ENCODE peak calls at places on chromosomes 7 and 10, in eight cellular contexts. F is nephron progenitor cell, O is mucosa of descending colon, Z is cardiac muscle cell, W is heart right ventricle, A is cardiac fibroblast, E is AG09309, Q is neural crest cell. C is an unnamed sample.

GRCh38 chr10:46234431-46235060 is 52.3 kb upstream of the ANTXRL start:
- DNase-seq in F (no peak), O (no peak), Z (no peak), W (no peak), A (no peak), E (no peak), Q (no peak), C (no peak)

GRCh38 chr10:25017247-25017590 is 807 bp downstream of the THNSL1 start:
- DNase-seq in F (no peak), O (no peak), Z (peak; percentile 29), W (no peak), A (no peak), E (no peak), Q (no peak), C (no peak)

GRCh38 chr7:28551311-28551710 is 139.0 kb downstream of the CREB5 start:
- DNase-seq in F (no peak), O (no peak), Z (no peak), W (no peak), A (no peak), E (no peak), Q (no peak), C (no peak)

GRCh38 chr7:27751888-27752660 is 12.1 kb downstream of the TAX1BP1 start:
- DNase-seq in F (no peak), O (no peak), Z (no peak), W (no peak), A (no peak), E (no peak), Q (no peak), C (no peak)

GRCh38 chr10:14554843-14555205 is 219.9 kb downstream of the FAM107B start:
- DNase-seq in F (no peak), O (no peak), Z (no peak), W (no peak), A (no peak), E (no peak), Q (no peak), C (no peak)

GRCh38 chr7:12389089-12389700 is 14.5 kb downstream of the VWDE start:
- DNase-seq in F (peak; percentile 49), O (no peak), Z (peak; percentile 72), W (no peak), A (peak; percentile 80), E (peak; percentile 23), Q (peak; percentile 45), C (peak; percentile 70)

GRCh38 chr10:132500781-132501415 is 36.7 kb upstream of the INPP5A start:
- DNase-seq in F (no peak), O (no peak), Z (no peak), W (no peak), A (no peak), E (no peak), Q (no peak), C (no peak)

GRCh38 chr10:46028584-46029570 is 1.5 kb downstream of the NCOA4 start:
- DNase-seq in F (no peak), O (no peak), Z (peak; percentile 78), W (no peak), A (peak; percentile 80), E (no peak), Q (no peak), C (peak; percentile 79)

GRCh38 chr10:29784175-29784773 is 149.5 kb upstream of the SVIL start:
- DNase-seq in F (no peak), O (no peak), Z (peak; percentile 96), W (peak; percentile 14), A (peak; percentile 99), E (peak; percentile 97), Q (no peak), C (peak; percentile 99)

GRCh38 chr7:116382375-116382774 is 117.2 kb upstream of the CAV2 start:
- DNase-seq in F (no peak), O (no peak), Z (no peak), W (no peak), A (no peak), E (no peak), Q (no peak), C (no peak)

GRCh38 chr10:110529596-110530011 is 31.9 kb downstream of the DUSP5 start:
- DNase-seq in F (no peak), O (no peak), Z (no peak), W (no peak), A (no peak), E (no peak), Q (no peak), C (no peak)

GRCh38 chr10:129811208-129811607 is 152.9 kb downstream of the EBF3 start:
- DNase-seq in F (no peak), O (no peak), Z (no peak), W (no peak), A (no peak), E (no peak), Q (no peak), C (no peak)

GRCh38 chr10:72573079-72573478 is 52.8 kb downstream of the MICU1 start:
- DNase-seq in F (no peak), O (no peak), Z (no peak), W (no peak), A (no peak), E (no peak), Q (no peak), C (no peak)

GRCh38 chr7:137652721-137653120 is 194.1 kb downstream of the DGKI start:
- DNase-seq in F (no peak), O (no peak), Z (peak; percentile 24), W (no peak), A (peak; percentile 61), E (no peak), Q (no peak), C (peak; percentile 58)

GRCh38 chr10:35626971-35627507 is 15.1 kb downstream of the FZD8 start:
- DNase-seq in F (no peak), O (no peak), Z (peak; percentile 36), W (no peak), A (peak; percentile 76), E (no peak), Q (no peak), C (peak; percentile 17)

GRCh38 chr7:105675873-105676484 is 94.7 kb upstream of the EFCAB10 start:
- DNase-seq in F (no peak), O (peak; percentile 76), Z (no peak), W (peak; percentile 71), A (no peak), E (no peak), Q (no peak), C (no peak)

GRCh38 chr10:69968830-69969229 is 83.8 kb upstream of the MACROH2A2 start:
- DNase-seq in F (no peak), O (no peak), Z (no peak), W (no peak), A (no peak), E (no peak), Q (no peak), C (no peak)
- TF ChIP-seq CTCF in F (peak; percentile 19), O (no peak), Z (no peak), W (no peak), A (peak; percentile 1), E (peak; percentile 31), Q (peak; percentile 47), C (peak; percentile 26)

GRCh38 chr10:113135025-113135424 is 185.0 kb downstream of the TCF7L2 start:
- DNase-seq in F (no peak), O (no peak), Z (no peak), W (no peak), A (no peak), E (no peak), Q (peak; percentile 15), C (no peak)

GRCh38 chr10:113142601-113143000 is 192.6 kb downstream of the TCF7L2 start:
- DNase-seq in F (no peak), O (no peak), Z (no peak), W (no peak), A (no peak), E (no peak), Q (no peak), C (no peak)

GRCh38 chr10:113140612-113141011 is 190.6 kb downstream of the TCF7L2 start:
- DNase-seq in F (no peak), O (no peak), Z (no peak), W (no peak), A (no peak), E (no peak), Q (no peak), C (no peak)

GRCh38 chr10:113138937-113139585 is 189.0 kb downstream of the TCF7L2 start:
- DNase-seq in F (no peak), O (no peak), Z (no peak), W (no peak), A (no peak), E (no peak), Q (no peak), C (no peak)

DNA sequence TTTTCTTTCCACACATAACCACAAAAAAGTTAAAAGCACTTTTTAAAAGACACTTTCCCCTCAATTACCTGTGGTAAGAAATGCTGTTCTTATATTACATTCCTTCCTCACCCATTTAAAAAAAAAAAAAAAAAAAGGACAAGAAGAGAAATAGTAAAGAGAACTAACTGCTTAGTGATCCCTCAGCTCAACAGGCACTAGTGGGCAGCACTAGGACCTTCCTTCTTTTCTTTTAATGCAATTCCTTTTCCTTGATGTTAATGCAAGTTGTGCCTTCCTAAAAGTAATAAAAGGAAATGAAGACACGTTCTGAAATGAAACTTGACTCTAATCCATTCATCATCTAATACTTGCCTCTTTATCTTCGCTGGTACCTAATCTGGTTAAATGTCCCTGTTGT is 189.6 kb downstream of the TCF7L2 start:
- DNase-seq in F (no peak), O (no peak), Z (peak; percentile 43), W (no peak), A (peak; percentile 22), E (no peak), Q (no peak), C (peak; percentile 34)
- TF ChIP-seq CTCF in F (no peak), O (no peak), Z (peak; percentile 37), W (no peak), A (peak; percentile 27), E (peak; percentile 60), Q (no peak), C (peak; percentile 50)

DNA sequence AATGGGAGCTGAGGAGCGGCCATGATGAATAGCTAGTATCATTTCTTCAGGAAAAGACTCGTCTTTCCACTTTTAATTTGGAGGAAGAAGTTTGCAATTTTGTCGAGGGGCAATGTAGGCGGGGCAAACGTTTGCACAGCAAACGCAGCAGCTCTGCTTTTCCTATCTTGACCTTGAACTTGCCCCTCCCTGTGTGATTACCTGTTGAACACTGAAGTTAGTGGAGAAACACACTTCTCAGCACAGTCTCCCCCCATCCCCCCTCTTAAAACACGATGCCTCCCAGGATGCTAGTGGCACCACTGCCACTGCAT is 178 bp upstream of the EPDR1 start:
- DNase-seq in F (no peak), O (no peak), Z (no peak), W (no peak), A (no peak), E (no peak), Q (no peak), C (no peak)
- TF ChIP-seq CTCF in F (no peak), O (no peak), Z (no peak), W (no peak), A (peak; percentile 20), E (peak; percentile 18), Q (peak; percentile 41), C (no peak)

DNA sequence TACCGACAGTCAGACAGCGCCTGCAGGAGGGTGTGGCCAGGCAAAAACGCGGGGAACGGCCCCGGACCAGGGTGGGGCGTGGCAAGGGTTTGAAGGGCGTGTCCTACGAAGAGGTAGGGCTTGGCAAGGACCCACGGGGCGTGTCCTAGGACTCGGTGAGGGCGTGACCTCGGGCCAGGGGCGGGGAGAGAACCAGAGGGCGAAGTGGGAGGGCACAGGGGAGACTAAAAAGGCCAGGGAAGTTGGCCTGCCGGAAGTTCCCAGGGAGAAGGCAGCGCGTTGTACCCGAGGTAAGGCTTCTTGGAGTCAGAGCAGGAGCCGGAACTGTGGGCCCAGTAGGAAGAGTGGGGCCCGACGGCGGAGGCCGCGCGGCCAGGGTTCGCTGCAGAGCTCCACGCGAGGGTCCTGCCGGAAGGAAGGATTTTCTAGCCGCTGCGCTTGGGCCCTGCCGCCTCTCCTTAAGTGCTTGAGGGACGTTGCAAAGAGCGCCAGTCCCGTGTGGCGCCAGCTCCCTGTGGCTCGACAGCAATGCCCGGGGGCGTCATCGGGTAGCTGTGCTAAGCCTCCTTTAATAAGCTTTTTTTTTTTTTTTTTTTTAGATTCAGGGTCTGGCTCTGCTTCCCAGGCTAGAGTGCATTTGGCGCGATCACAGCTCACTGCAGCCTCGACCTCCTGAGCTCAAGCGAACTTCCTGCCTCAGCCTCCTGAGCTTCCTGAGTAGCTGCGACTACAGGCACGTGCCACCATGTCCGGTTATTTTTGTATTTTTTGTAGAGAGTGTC is at the start of gene PTER:
- DNase-seq in F (peak; percentile 98), O (peak; percentile 99), Z (peak; percentile 97), W (peak; percentile 99), A (peak; percentile 95), E (peak; percentile 46), Q (peak; percentile 90), C (peak; percentile 80)
- TF ChIP-seq CTCF in F (no peak), O (no peak), Z (no peak), W (no peak), A (no peak), E (no peak), Q (no peak), C (no peak)

C was measured in astrocyte of the spinal cord.